ENCODE peak calls at places on chromosomes 5 and 9, in six cellular contexts. G, N, E, F, S and K are unnamed samples.

GRCh38 chr9:33517373-33517772 is 6.7 kb upstream of the ANKRD18B start:
- DNase-seq in G (no peak), S (peak; percentile 33), N (no peak), E (peak; percentile 75), F (no peak), K (no peak)

GRCh38 chr9:13932472-13933267 is 381.3 kb downstream of the NFIB start:
- DNase-seq in G (no peak), E (no peak), N (no peak), F (no peak), S (no peak), K (no peak)

GRCh38 chr5:150567031-150567680 is 59.2 kb downstream of the NDST1 start:
- DNase-seq in F (no peak), S (no peak), E (peak; percentile 81), G (no peak), N (no peak), K (peak; percentile 72)

GRCh38 chr5:95446009-95446408 is 54.8 kb downstream of the FAM81B start:
- DNase-seq in S (no peak), N (no peak), F (no peak), G (no peak), E (peak; percentile 53), K (peak; percentile 28)

GRCh38 chr5:178388381-178389030 is 155.9 kb upstream of the PHYKPL start:
- DNase-seq in N (peak; percentile 38), E (no peak), G (no peak), S (no peak), F (no peak), K (no peak)

GRCh38 chr5:35339616-35340100 is 109.4 kb upstream of the PRLR start:
- DNase-seq in G (no peak), N (no peak), S (no peak), F (no peak), E (no peak), K (no peak)

GRCh38 chr5:1544294-1545010 is 20.7 kb upstream of the LPCAT1 start:
- DNase-seq in N (no peak), S (no peak), E (no peak), F (peak; percentile 12), G (no peak), K (no peak)

GRCh38 chr5:173474881-173475287 is 141.6 kb downstream of the BOD1 start:
- DNase-seq in S (no peak), F (no peak), G (no peak), N (no peak), E (peak; percentile 91), K (no peak)

GRCh38 chr5:73256462-73257260 is 83.7 kb downstream of the TMEM174 start:
- DNase-seq in S (no peak), G (no peak), F (no peak), E (peak; percentile 58), N (no peak), K (no peak)

GRCh38 chr9:132087438-132088030 is 7.9 kb upstream of the MED27 start:
- DNase-seq in N (no peak), S (no peak), E (no peak), G (no peak), F (no peak), K (no peak)

GRCh38 chr9:18636781-18637180 is 162.8 kb downstream of the ADAMTSL1 start:
- DNase-seq in S (no peak), G (no peak), N (no peak), E (no peak), F (no peak), K (no peak)

GRCh38 chr9:122091682-122092592 is 1.2 kb downstream of the TTLL11 start:
- DNase-seq in E (no peak), N (no peak), S (peak; percentile 47), G (no peak), F (no peak), K (no peak)

GRCh38 chr5:112227911-112228631 is 191.0 kb downstream of the EPB41L4A start:
- DNase-seq in E (no peak), G (no peak), N (no peak), F (no peak), S (no peak), K (no peak)

GRCh38 chr5:17878541-17878940 is 244.3 kb downstream of the TAF11L14 start:
- DNase-seq in N (no peak), E (no peak), F (no peak), S (no peak), G (no peak), K (no peak)

GRCh38 chr9:20066120-20066519 is 277.3 kb upstream of the SLC24A2 start:
- DNase-seq in F (no peak), S (peak; percentile 64), E (no peak), N (no peak), G (peak; percentile 55), K (no peak)

GRCh38 chr9:120593955-120594277 is 13.9 kb upstream of the CDK5RAP2 start:
- DNase-seq in N (no peak), F (no peak), E (no peak), S (no peak), G (no peak), K (no peak)

GRCh38 chr9:130383979-130384676 is 60.6 kb upstream of the ASS1 start:
- DNase-seq in F (no peak), N (no peak), G (no peak), E (no peak), S (no peak), K (no peak)

GRCh38 chr5:112146323-112146848 is 272.7 kb downstream of the EPB41L4A start:
- DNase-seq in S (no peak), F (no peak), E (peak; percentile 87), G (no peak), N (peak; percentile 39), K (peak; percentile 65)

GRCh38 chr9:36142510-36143161 is 6.1 kb downstream of the GLIPR2 start:
- DNase-seq in F (no peak), S (no peak), G (no peak), N (no peak), E (peak; percentile 25), K (no peak)

GRCh38 chr9:81266674-81267073 is 422.7 kb downstream of the TLE1 start:
- DNase-seq in F (no peak), G (no peak), E (peak; percentile 76), S (no peak), N (no peak), K (no peak)

GRCh38 chr9:72592501-72593403 is 71.3 kb downstream of the TMC1 start:
- DNase-seq in E (peak; percentile 84), F (no peak), N (no peak), G (peak; percentile 7), S (peak; percentile 52), K (no peak)

GRCh38 chr9:13919386-13919785 is 394.6 kb downstream of the NFIB start:
- DNase-seq in E (no peak), N (no peak), G (no peak), F (no peak), S (no peak), K (no peak)

GRCh38 chr9:134562146-134562753 is 79.4 kb upstream of the COL5A1 start:
- DNase-seq in F (no peak), N (no peak), S (no peak), E (no peak), G (no peak), K (no peak)

GRCh38 chr5:83428890-83429289 is 42.7 kb upstream of the VCAN start:
- DNase-seq in G (no peak), S (no peak), N (no peak), E (no peak), F (no peak), K (no peak)

GRCh38 chr9:95143591-95144561 is 173.6 kb downstream of the FANCC start:
- DNase-seq in F (peak; percentile 64), N (peak; percentile 91), E (peak; percentile 96), G (no peak), S (no peak), K (no peak)

GRCh38 chr9:110192531-110193326 is 15.2 kb downstream of the C9orf152 start:
- DNase-seq in E (peak; percentile 89), F (peak; percentile 55), N (no peak), S (no peak), G (no peak), K (peak; percentile 71)

GRCh38 chr5:54717870-54718269 is 200.3 kb downstream of the SNX18 start:
- DNase-seq in E (no peak), G (no peak), S (no peak), N (no peak), F (no peak), K (no peak)

GRCh38 chr5:154301726-154302125 is 111.2 kb downstream of the GALNT10 start:
- DNase-seq in E (no peak), G (no peak), F (no peak), S (no peak), N (no peak), K (no peak)

GRCh38 chr9:20698799-20699198 is 14.7 kb downstream of the FOCAD start:
- DNase-seq in E (no peak), S (no peak), N (no peak), F (no peak), G (no peak), K (no peak)

GRCh38 chr9:126376903-126377342 is 50.3 kb downstream of the MVB12B start:
- DNase-seq in S (no peak), E (no peak), G (no peak), N (no peak), F (no peak), K (no peak)

GRCh38 chr5:178413992-178414391 is 176.2 kb downstream of the COL23A1 start:
- DNase-seq in G (no peak), F (no peak), S (no peak), N (no peak), E (no peak), K (no peak)

GRCh38 chr9:113644321-113644720 is 180.8 kb downstream of the RGS3 start:
- DNase-seq in G (no peak), E (no peak), N (no peak), F (no peak), S (no peak), K (no peak)
- TF ChIP-seq CTCF in G (no peak), E (no peak), N (no peak), F (no peak), S (no peak), K (no peak)

GRCh38 chr5:6450235-6450860 is 1.7 kb downstream of the UBE2QL1 start:
- DNase-seq in G (no peak), S (no peak), E (no peak), F (no peak), N (no peak), K (no peak)
- H3K4me3 ChIP-seq in G (no peak overlapping the region), S (no peak overlapping the region), E (no peak overlapping the region), F (no peak overlapping the region), N (peak overlapping the region; percentile 84), K (no peak overlapping the region)

GRCh38 chr9:26856413-26857032 is 36.1 kb downstream of the CAAP1 start:
- DNase-seq in N (no peak), S (peak; percentile 62), E (peak; percentile 26), G (peak; percentile 21), F (no peak), K (no peak)
- TF ChIP-seq CTCF in N (peak; percentile 40), S (peak; percentile 88), E (peak; percentile 44), G (peak; percentile 66), F (peak; percentile 30), K (peak; percentile 35)

GRCh38 chr5:139854953-139855352 is 59.3 kb downstream of the PSD2 start:
- DNase-seq in F (no peak), S (no peak), E (no peak), G (no peak), N (no peak), K (no peak)

GRCh38 chr5:139855451-139855850 is 59.8 kb downstream of the PSD2 start:
- DNase-seq in S (no peak), E (no peak), N (no peak), F (no peak), G (no peak), K (no peak)

GRCh38 chr5:139855946-139856540 is 60.4 kb downstream of the PSD2 start:
- DNase-seq in S (no peak), N (no peak), F (no peak), E (no peak), G (no peak), K (no peak)

GRCh38 chr5:139852696-139853095 is 57.1 kb downstream of the PSD2 start:
- DNase-seq in S (no peak), E (no peak), F (no peak), N (no peak), G (no peak), K (no peak)

GRCh38 chr5:139854029-139854605 is 58.5 kb downstream of the PSD2 start:
- DNase-seq in G (no peak), N (no peak), S (no peak), E (no peak), F (no peak), K (no peak)
- H3K4me3 ChIP-seq in G (no peak overlapping the region), N (no peak overlapping the region), S (no peak overlapping the region), E (no peak overlapping the region), F (no peak overlapping the region), K (no peak overlapping the region)